ENCODE peak calls at places on chromosomes 11 and 22, in six cellular contexts. O is GM12878, X is endothelial cell of umbilical vein, T is HepG2, Q is K562, H is A549. J is an unnamed sample.

GRCh38 chr11:61472282-61472681 is 36.3 kb upstream of the LRRC10B start:
- DNase-seq in O (no peak), X (no peak), T (no peak), Q (no peak), H (no peak), J (peak)

GRCh38 chr11:8740156-8740555 is 57.6 kb downstream of the RPL27A start:
- DNase-seq in O (no peak), X (no peak), T (no peak), Q (no peak), H (no peak), J (no peak)

GRCh38 chr11:99422581-99423434 is 402.1 kb downstream of the CNTN5 start:
- DNase-seq in O (no peak), X (no peak), T (no peak), Q (no peak), H (no peak), J (no peak)

GRCh38 chr11:119741369-119742262 is 12.6 kb upstream of the NECTIN1 start:
- DNase-seq in O (no peak), X (peak), T (peak), Q (peak), H (peak), J (peak)

GRCh38 chr11:5767056-5767455 is 13.0 kb downstream of the OR52N4 start:
- DNase-seq in O (no peak), X (no peak), T (no peak), Q (no peak), H (no peak), J (no peak)

GRCh38 chr11:10640308-10640707 is 53.2 kb downstream of the IRAG1 start:
- DNase-seq in O (no peak), X (no peak), T (no peak), Q (no peak), H (no peak), J (peak)

GRCh38 chr11:8964324-8965320 is at the start of gene TMEM9B:
- DNase-seq in O (peak), X (peak), T (peak), Q (peak), H (peak), J (peak)

GRCh38 chr11:36350137-36350513 is 54.0 kb downstream of the PRR5L start:
- DNase-seq in O (no peak), X (no peak), T (no peak), Q (no peak), H (no peak), J (peak)

GRCh38 chr11:27201454-27202302 is 161.1 kb downstream of the BBOX1 start:
- DNase-seq in O (no peak), X (no peak), T (peak), Q (peak), H (peak), J (peak)

GRCh38 chr11:102061276-102061675 is 14.0 kb downstream of the CFAP300 start:
- DNase-seq in O (no peak), X (peak), T (peak), Q (no peak), H (no peak), J (no peak)

GRCh38 chr11:47433157-47433556 is 6.9 kb upstream of the PSMC3 start:
- DNase-seq in O (no peak), X (no peak), T (peak), Q (no peak), H (peak), J (no peak)

GRCh38 chr11:27812341-27812740 is 112.1 kb upstream of the BDNF start:
- DNase-seq in O (no peak), X (no peak), T (no peak), Q (no peak), H (no peak), J (no peak)

GRCh38 chr22:33192156-33192555 is 134.0 kb upstream of the SYN3 start:
- DNase-seq in O (no peak), X (no peak), T (no peak), Q (no peak), H (no peak), J (no peak)

GRCh38 chr11:2176389-2176900 is 4.8 kb upstream of the TH start:
- DNase-seq in O (no peak), X (no peak), T (no peak), Q (no peak), H (no peak), J (no peak)

GRCh38 chr11:17719940-17720795 is 797 bp downstream of the MYOD1 start:
- DNase-seq in O (no peak), X (peak), T (no peak), Q (no peak), H (peak), J (no peak)

GRCh38 chr11:133898031-133898769 is 52.9 kb upstream of the SPATA19 start:
- DNase-seq in O (no peak), X (no peak), T (no peak), Q (no peak), H (no peak), J (no peak)

GRCh38 chr11:64113462-64113780 is 52.5 kb downstream of the MACROD1 start:
- DNase-seq in O (no peak), X (no peak), T (no peak), Q (no peak), H (no peak), J (no peak)

GRCh38 chr11:26335903-26336302 is 4.0 kb downstream of the ANO3 start:
- DNase-seq in O (no peak), X (no peak), T (no peak), Q (no peak), H (no peak), J (no peak)

GRCh38 chr22:42635531-42635930 is 4.9 kb downstream of the ATP5MGL start:
- DNase-seq in O (no peak), X (peak), T (no peak), Q (no peak), H (peak), J (no peak)

GRCh38 chr11:17314232-17314547 is 37.4 kb upstream of the NCR3LG1 start:
- DNase-seq in O (no peak), X (peak), T (no peak), Q (no peak), H (no peak), J (no peak)

GRCh38 chr11:57779275-57779674 is 17.7 kb downstream of the CTNND1 start:
- DNase-seq in O (no peak), X (peak), T (peak), Q (no peak), H (peak), J (no peak)

GRCh38 chr11:1406571-1407485 is 17.1 kb downstream of the BRSK2 start:
- DNase-seq in O (no peak), X (no peak), T (no peak), Q (no peak), H (no peak), J (no peak)

GRCh38 chr11:115741376-115741775 is 237.2 kb upstream of the CADM1 start:
- DNase-seq in O (no peak), X (no peak), T (no peak), Q (no peak), H (no peak), J (no peak)

GRCh38 chr11:126153999-126154398 is 57.5 kb downstream of the RPUSD4 start:
- DNase-seq in O (no peak), X (peak), T (no peak), Q (no peak), H (no peak), J (no peak)

GRCh38 chr22:45917146-45917545 is 59.8 kb downstream of the WNT7B start:
- DNase-seq in O (no peak), X (no peak), T (no peak), Q (no peak), H (no peak), J (no peak)

GRCh38 chr22:24725736-24726135 is 48.8 kb downstream of the PIWIL3 start:
- DNase-seq in O (no peak), X (no peak), T (no peak), Q (no peak), H (no peak), J (no peak)

GRCh38 chr11:65013130-65013691 is 749 bp upstream of the ARL2 start:
- DNase-seq in O (no peak), X (no peak), T (peak), Q (peak), H (no peak), J (peak)

GRCh38 chr22:20531404-20532181 is 24.2 kb downstream of the MED15 start:
- DNase-seq in O (no peak), X (peak), T (peak), Q (peak), H (peak), J (no peak)

GRCh38 chr11:93444671-93445073 is 98.5 kb downstream of the SMCO4 start:
- DNase-seq in O (no peak), X (no peak), T (peak), Q (no peak), H (no peak), J (peak)

GRCh38 chr11:116507849-116508695 is 264.7 kb downstream of the BUD13 start:
- DNase-seq in O (no peak), X (no peak), T (no peak), Q (no peak), H (no peak), J (no peak)

GRCh38 chr11:68010058-68011041 is at the start of gene ALDH3B1:
- DNase-seq in O (no peak), X (peak), T (peak), Q (peak), H (peak), J (peak)

GRCh38 chr22:28883657-28883916 is 215 bp downstream of the ZNRF3 start:
- DNase-seq in O (no peak), X (no peak), T (no peak), Q (no peak), H (no peak), J (no peak)
- TF ChIP-seq POLR2A in O (no peak), X (no peak), T (peak), Q (no peak), H (peak), J (no peak)

GRCh38 chr11:91265946-91266345 is 958.7 kb upstream of the FAT3 start:
- DNase-seq in O (no peak), X (no peak), T (no peak), Q (no peak), H (no peak), J (no peak)

GRCh38 chr11:91263698-91264097 is 960.9 kb upstream of the FAT3 start:
- DNase-seq in O (no peak), X (no peak), T (no peak), Q (no peak), H (no peak), J (no peak)

GRCh38 chr11:91257593-91258170 is 966.9 kb upstream of the FAT3 start:
- DNase-seq in O (no peak), X (no peak), T (no peak), Q (no peak), H (no peak), J (no peak)

DNA sequence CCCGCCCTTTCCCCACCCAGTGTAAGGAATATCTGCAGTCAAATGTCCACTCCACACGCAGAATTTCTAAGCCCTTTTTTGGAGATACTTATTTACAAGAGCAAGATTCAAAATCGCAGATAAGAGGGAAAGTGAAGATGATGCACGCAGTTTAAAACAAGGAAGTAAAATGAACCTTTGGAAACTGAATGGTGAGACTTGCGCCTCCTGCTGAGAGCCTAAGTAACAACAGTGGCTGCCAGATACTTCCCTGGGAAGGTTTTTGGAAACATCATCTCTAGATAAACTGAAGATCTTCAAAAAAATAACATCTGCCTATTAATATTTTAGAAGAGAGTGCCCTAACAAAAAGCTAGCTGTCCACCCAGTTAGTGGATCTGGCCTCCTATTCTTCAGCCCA is 963.1 kb upstream of the FAT3 start:
- DNase-seq in O (no peak), X (no peak), T (no peak), Q (no peak), H (no peak), J (peak)
- TF ChIP-seq CTCF in O (peak), X (no peak), T (no peak), Q (no peak), H (no peak), J (peak)

GRCh38 chr22:49969751-49970527 is 9.4 kb downstream of the PIM3 start:
- DNase-seq in O (no peak), X (no peak), T (no peak), Q (no peak), H (no peak), J (no peak)

GRCh38 chr22:49967333-49968241 is 7.0 kb downstream of the PIM3 start:
- DNase-seq in O (no peak), X (no peak), T (peak), Q (no peak), H (no peak), J (no peak)

GRCh38 chr22:49968831-49969661 is 8.5 kb downstream of the PIM3 start:
- DNase-seq in O (no peak), X (no peak), T (no peak), Q (no peak), H (no peak), J (no peak)

GRCh38 chr22:49966716-49967332 is 6.3 kb downstream of the PIM3 start:
- DNase-seq in O (no peak), X (peak), T (peak), Q (no peak), H (no peak), J (peak)

DNA sequence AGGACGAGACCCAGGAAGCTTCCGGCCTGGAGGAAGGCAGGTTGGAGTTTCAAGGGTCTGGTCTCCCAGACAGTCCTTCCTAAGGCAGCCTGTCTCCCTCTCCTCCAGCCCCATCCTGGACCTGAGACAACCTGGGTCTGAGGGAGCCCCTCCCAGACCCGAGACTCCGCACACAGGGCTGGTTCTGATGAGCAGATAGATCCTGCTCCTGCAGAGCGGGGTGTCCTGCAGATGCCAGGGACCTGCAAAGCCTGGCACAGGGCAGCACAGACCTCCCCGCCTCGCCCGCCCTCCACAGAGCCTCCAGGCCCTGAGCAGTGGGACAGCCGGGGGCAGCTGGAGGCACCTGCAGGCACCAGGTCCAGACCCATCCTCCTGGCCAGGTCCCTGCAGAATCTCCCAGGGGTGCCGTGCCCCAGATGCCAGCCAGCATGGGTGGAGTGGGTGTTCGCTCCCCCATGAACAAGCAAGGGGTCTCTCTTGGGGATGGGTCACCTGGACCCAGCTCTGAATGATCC is 7.8 kb downstream of the PIM3 start:
- DNase-seq in O (no peak), X (no peak), T (no peak), Q (no peak), H (no peak), J (no peak)
- TF ChIP-seq MYC in O (no peak), X (no peak), T (no peak), Q (no peak), H (no peak), J (no peak)

DNA sequence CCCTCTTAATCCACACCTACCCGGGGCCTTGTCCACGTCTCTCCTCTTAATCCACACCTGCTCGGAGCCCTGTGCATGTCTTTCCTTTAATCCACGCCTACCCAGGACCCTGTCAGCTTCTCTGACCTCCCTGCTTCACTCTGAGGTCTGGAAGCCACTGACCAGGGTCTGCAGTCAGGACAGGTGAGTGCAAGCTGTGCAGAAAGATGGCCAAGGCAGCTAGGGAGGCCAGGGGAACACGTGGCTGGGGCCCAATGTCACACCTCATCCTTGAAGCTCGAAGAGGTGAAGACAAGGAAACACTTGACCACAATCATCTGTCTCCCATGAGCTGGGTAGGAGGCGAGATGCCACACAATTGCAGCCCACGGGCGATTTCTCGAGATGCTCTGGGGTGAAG is 1516.9 kb downstream of the BRD1 start:
- DNase-seq in O (no peak), X (no peak), T (no peak), Q (no peak), H (no peak), J (no peak)
- TF ChIP-seq POLR2A in O (no peak), X (no peak), T (no peak), Q (no peak), H (no peak), J (no peak)

GRCh38 chr22:40654522-40655167 is 18.1 kb upstream of the MRTFA start:
- DNase-seq in O (no peak), X (peak), T (no peak), Q (peak), H (peak), J (no peak)
- TF ChIP-seq CTCF in O (no peak), X (peak), T (peak), Q (no peak), H (no peak), J (no peak)

GRCh38 chr11:104525416-104525815 is 361.5 kb upstream of the PDGFD start:
- DNase-seq in O (no peak), X (no peak), T (no peak), Q (no peak), H (no peak), J (no peak)

GRCh38 chr11:104524276-104524675 is 360.3 kb upstream of the PDGFD start:
- DNase-seq in O (no peak), X (no peak), T (no peak), Q (no peak), H (no peak), J (no peak)

GRCh38 chr11:104522650-104523049 is 358.7 kb upstream of the PDGFD start:
- DNase-seq in O (no peak), X (no peak), T (peak), Q (no peak), H (no peak), J (no peak)

GRCh38 chr11:104523611-104524010 is 359.7 kb upstream of the PDGFD start:
- DNase-seq in O (no peak), X (no peak), T (no peak), Q (no peak), H (no peak), J (no peak)

DNA sequence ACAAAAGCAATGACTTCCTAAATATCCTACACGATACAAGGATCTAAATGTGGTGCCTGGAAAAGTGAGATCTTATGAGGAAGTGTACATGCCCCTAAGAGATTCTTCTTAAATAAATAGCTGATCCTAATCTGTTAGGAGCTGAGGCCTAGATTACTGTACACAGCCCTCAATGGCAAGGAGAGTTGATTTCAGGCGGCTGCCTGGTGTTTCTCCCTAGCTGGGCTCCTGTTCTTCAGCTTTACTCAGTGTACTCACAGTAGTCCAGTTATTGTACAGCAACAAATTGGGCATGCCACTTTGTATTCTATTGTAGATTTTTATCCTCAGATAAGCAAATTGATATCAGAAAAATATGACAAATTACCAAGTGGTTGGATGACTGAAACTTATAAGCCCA is 358.2 kb upstream of the PDGFD start:
- DNase-seq in O (no peak), X (no peak), T (no peak), Q (no peak), H (no peak), J (no peak)
- TF ChIP-seq MYC in O (no peak), X (no peak), T (no peak), Q (no peak), H (no peak), J (no peak)

J was measured in NB4.